ENCODE peak calls at places on chromosomes 2 and 18, in eight cellular contexts. J is HS-5; S is stimulated activated CD4-positive, alpha-beta T cell treated with anti-CD3 and anti-CD28 coated beads, Interleukin-15, amount 100 ng/mL, for 1 hour; Z is activated T-helper 2 cell treated with anti-CD3 and anti-CD28 coated beads, Interferon-gamma antibody, Interleukin-2, Interleukin-4, amounts not matched to agents 10 μg/mL and 5 μg/mL and 100 μg/mL, durations not matched to agents 14 hours and 24 hours and 36 hours; U is naive thymus-derived CD4-positive, alpha-beta T cell; O is right atrium auricular region; V is activated naive CD4-positive, alpha-beta T cell treated with anti-CD3 and anti-CD28 coated beads, Interleukin-2, amount 10 ng/mL, durations not matched to agents 7 days and 5 days; M is AG04450. W is an unnamed sample.

GRCh38 chr2:240913810-240914644 is 7.9 kb downstream of the CROCC2 start:
- DNase-seq in O (peak), J (no peak), V (peak), S (peak), U (peak), M (no peak), Z (peak), W (peak)

GRCh38 chr2:233994191-233994590 is 56.3 kb upstream of the SPP2 start:
- DNase-seq in Z (no peak), U (no peak), J (no peak), M (no peak), O (no peak), V (no peak), S (no peak), W (no peak)

GRCh38 chr2:28359222-28360065 is 33.2 kb upstream of the FOSL2 start:
- DNase-seq in U (peak), M (no peak), Z (peak), O (peak), J (no peak), S (peak), V (peak), W (peak)

GRCh38 chr18:55522011-55522410 is 66.0 kb downstream of the TCF4 start:
- DNase-seq in V (peak), J (no peak), M (no peak), U (no peak), Z (no peak), O (no peak), S (no peak), W (peak)

GRCh38 chr18:11996190-11996754 is 15.0 kb downstream of the IMPA2 start:
- DNase-seq in M (no peak), U (no peak), Z (no peak), O (no peak), S (no peak), V (no peak), J (no peak), W (no peak)

GRCh38 chr2:19690429-19690828 is 211.4 kb downstream of the TTC32 start:
- DNase-seq in J (no peak), U (no peak), M (no peak), O (no peak), V (no peak), S (no peak), Z (no peak), W (no peak)

GRCh38 chr2:224412064-224412921 is 10.4 kb upstream of the FAM124B start:
- DNase-seq in M (no peak), J (peak), Z (no peak), U (no peak), S (no peak), V (no peak), O (no peak), W (no peak)

GRCh38 chr2:86037795-86038192 is 67.9 kb downstream of the POLR1A start:
- DNase-seq in O (no peak), Z (no peak), M (no peak), U (no peak), V (peak), S (no peak), J (no peak), W (no peak)

GRCh38 chr2:206477296-206477695 is 34.0 kb downstream of the ADAM23 start:
- DNase-seq in S (no peak), M (no peak), Z (no peak), U (no peak), O (no peak), J (no peak), V (no peak), W (no peak)

GRCh38 chr2:219611866-219612604 is 14.4 kb downstream of the STK11IP start:
- DNase-seq in M (no peak), J (no peak), S (no peak), Z (no peak), O (no peak), U (no peak), V (no peak), W (no peak)

GRCh38 chr18:62281684-62282083 is 43.4 kb upstream of the TNFRSF11A start:
- DNase-seq in Z (no peak), M (peak), O (no peak), J (peak), S (no peak), V (no peak), U (no peak), W (no peak)

GRCh38 chr2:183070942-183071844 is 7.4 kb upstream of the DUSP19 start:
- DNase-seq in M (no peak), V (no peak), S (no peak), O (no peak), Z (no peak), J (no peak), U (no peak), W (peak)

GRCh38 chr18:47244041-47244440 is 7.4 kb downstream of the SKOR2 start:
- DNase-seq in M (no peak), J (no peak), U (no peak), O (no peak), Z (no peak), S (no peak), V (no peak), W (no peak)

GRCh38 chr18:45517181-45517741 is 98.0 kb upstream of the SLC14A2 start:
- DNase-seq in V (no peak), J (no peak), O (peak), U (no peak), M (no peak), Z (no peak), S (no peak), W (peak)

GRCh38 chr18:79458131-79458838 is 62.6 kb downstream of the NFATC1 start:
- DNase-seq in U (no peak), S (no peak), O (peak), V (no peak), J (peak), M (peak), Z (no peak), W (peak)

GRCh38 chr2:129565710-129566109 is 413.8 kb upstream of the RAB6C start:
- DNase-seq in Z (no peak), J (no peak), O (no peak), S (no peak), U (no peak), V (no peak), M (no peak), W (no peak)

GRCh38 chr2:172427990-172428840 is 829 bp downstream of the ITGA6 start:
- DNase-seq in M (no peak), U (peak), Z (no peak), S (peak), V (peak), J (no peak), O (no peak), W (no peak)

GRCh38 chr18:48100712-48101165 is 170.3 kb upstream of the SMAD2 start:
- DNase-seq in J (no peak), S (no peak), Z (no peak), U (no peak), M (no peak), O (no peak), V (no peak), W (no peak)

GRCh38 chr2:240896871-240897692 is 1.1 kb upstream of the MAB21L4 start:
- DNase-seq in J (no peak), Z (no peak), M (no peak), V (no peak), U (no peak), S (no peak), O (no peak), W (no peak)

GRCh38 chr2:227782804-227783203 is 30.8 kb upstream of the CCL20 start:
- DNase-seq in U (no peak), M (no peak), J (no peak), S (no peak), Z (no peak), O (no peak), V (no peak), W (no peak)

GRCh38 chr2:25304339-25304728 is 37.4 kb downstream of the DNMT3A start:
- DNase-seq in M (no peak), Z (no peak), J (no peak), O (no peak), V (no peak), S (no peak), U (no peak), W (no peak)

GRCh38 chr2:120854014-120854620 is 118.4 kb downstream of the GLI2 start:
- DNase-seq in S (no peak), Z (no peak), J (no peak), V (no peak), M (no peak), O (no peak), U (no peak), W (no peak)

GRCh38 chr2:64624862-64625261 is 28.9 kb downstream of the SERTAD2 start:
- DNase-seq in V (peak), U (no peak), Z (no peak), J (no peak), O (no peak), M (no peak), S (no peak), W (no peak)

GRCh38 chr2:170930132-170931109 is 1.4 kb downstream of the GORASP2 start:
- DNase-seq in S (peak), O (no peak), U (peak), V (peak), M (no peak), J (no peak), Z (peak), W (peak)

GRCh38 chr18:62899534-62899933 is 184.2 kb downstream of the PHLPP1 start:
- DNase-seq in S (no peak), Z (no peak), O (no peak), V (no peak), U (no peak), M (no peak), J (no peak), W (no peak)

GRCh38 chr18:49243391-49243790 is 217.1 kb downstream of the DYM start:
- DNase-seq in U (no peak), S (no peak), Z (no peak), O (no peak), J (no peak), M (no peak), V (no peak), W (no peak)

GRCh38 chr2:101467306-101467705 is 7.6 kb downstream of the RFX8 start:
- DNase-seq in S (no peak), U (no peak), J (no peak), Z (no peak), M (no peak), V (no peak), O (no peak), W (no peak)

GRCh38 chr18:39624934-39625333 is 2059.3 kb upstream of the CELF4 start:
- DNase-seq in J (peak), V (no peak), Z (no peak), U (no peak), O (no peak), M (peak), S (no peak), W (no peak)

GRCh38 chr2:228700638-228701037 is 519.2 kb upstream of the SPHKAP start:
- DNase-seq in J (no peak), U (no peak), M (no peak), O (no peak), S (no peak), V (no peak), Z (no peak), W (peak)

GRCh38 chr18:48292229-48292628 is 117.0 kb downstream of the ZBTB7C start:
- DNase-seq in Z (no peak), U (no peak), V (no peak), J (no peak), O (no peak), S (no peak), M (no peak), W (no peak)

GRCh38 chr2:6526093-6526824 is 339.4 kb downstream of the CMPK2 start:
- DNase-seq in V (no peak), Z (no peak), M (no peak), S (no peak), U (no peak), O (no peak), J (no peak), W (peak)

GRCh38 chr2:45469314-45470099 is 141.6 kb downstream of the SRBD1 start:
- DNase-seq in J (no peak), M (no peak), Z (no peak), V (no peak), O (no peak), S (no peak), U (no peak), W (no peak)

GRCh38 chr2:70898363-70899240 is 37.1 kb upstream of the ATP6V1B1 start:
- DNase-seq in O (peak), M (no peak), V (no peak), U (no peak), S (no peak), Z (no peak), J (no peak), W (no peak)

W was measured in H4.